ENCODE peak calls at places on chromosome 1, in four cellular contexts. One of them, this sample, is unnamed.
A peak's percentile ranks its signal among the peaks of the same experiment; 100 is the strongest.

GRCh38 chr1:10074059-10074854 is 41.5 kb downstream of the UBE4B start:
- DNase-seq in GM12878: peak; percentile 40
- DNase-seq in HepG2: no peak
- DNase-seq in K562: no peak
- DNase-seq in this sample: no peak

GRCh38 chr1:201480231-201481003 is 11.4 kb upstream of the PHLDA3 start:
- DNase-seq in GM12878: no peak
- DNase-seq in HepG2: peak; percentile 71
- DNase-seq in K562: peak; percentile 93
- DNase-seq in this sample: peak; percentile 91

GRCh38 chr1:241834733-241835377 is 13.1 kb upstream of the EXO1 start:
- DNase-seq in GM12878: no peak
- DNase-seq in HepG2: peak; percentile 28
- DNase-seq in K562: no peak
- DNase-seq in this sample: no peak

GRCh38 chr1:116497660-116498059 is 73.2 kb downstream of the CD58 start:
- DNase-seq in GM12878: no peak
- DNase-seq in K562: peak; percentile 37
- DNase-seq in HepG2: no peak
- DNase-seq in this sample: no peak

GRCh38 chr1:246971322-246971721 is 36.5 kb downstream of the ZNF695 start:
- DNase-seq in K562: no peak
- DNase-seq in HepG2: peak; percentile 23
- DNase-seq in GM12878: no peak
- DNase-seq in this sample: peak; percentile 65

GRCh38 chr1:23103001-23103879 is 65.4 kb downstream of the LUZP1 start:
- DNase-seq in GM12878: no peak
- DNase-seq in HepG2: no peak
- DNase-seq in K562: peak; percentile 47
- DNase-seq in this sample: no peak

GRCh38 chr1:164559342-164560070 is 522 bp downstream of the PBX1 start:
- DNase-seq in GM12878: no peak
- DNase-seq in K562: no peak
- DNase-seq in HepG2: peak; percentile 3
- DNase-seq in this sample: peak; percentile 58

GRCh38 chr1:116273042-116273783 is 99.8 kb upstream of the ATP1A1 start:
- DNase-seq in HepG2: peak; percentile 60
- DNase-seq in K562: no peak
- DNase-seq in GM12878: no peak
- DNase-seq in this sample: no peak

GRCh38 chr1:211126622-211127021 is 7.3 kb downstream of the KCNH1 start:
- DNase-seq in GM12878: no peak
- DNase-seq in HepG2: no peak
- DNase-seq in K562: no peak
- DNase-seq in this sample: no peak

GRCh38 chr1:169786974-169787373 is 7.7 kb downstream of the METTL18 start:
- DNase-seq in GM12878: no peak
- DNase-seq in HepG2: no peak
- DNase-seq in K562: no peak
- DNase-seq in this sample: no peak

GRCh38 chr1:247392088-247392487 is 23.9 kb upstream of the NLRP3 start:
- DNase-seq in HepG2: no peak
- DNase-seq in GM12878: no peak
- DNase-seq in K562: no peak
- DNase-seq in this sample: no peak

GRCh38 chr1:216815239-216815955 is 92.2 kb upstream of the ESRRG start:
- DNase-seq in K562: no peak
- DNase-seq in GM12878: no peak
- DNase-seq in HepG2: no peak
- DNase-seq in this sample: no peak

GRCh38 chr1:195173753-195174152 is 1434.5 kb downstream of the KCNT2 start:
- DNase-seq in K562: no peak
- DNase-seq in HepG2: no peak
- DNase-seq in GM12878: no peak
- DNase-seq in this sample: no peak
- TF ChIP-seq CTCF in K562: no peak
- TF ChIP-seq CTCF in HepG2: no peak
- TF ChIP-seq CTCF in GM12878: peak; percentile 22
- TF ChIP-seq CTCF in this sample: no peak

GRCh38 chr1:156571261-156571958 is 955 bp downstream of the IQGAP3 start:
- DNase-seq in K562: no peak
- DNase-seq in HepG2: no peak
- DNase-seq in GM12878: no peak
- DNase-seq in this sample: no peak
- TF ChIP-seq CREM in K562: no peak
- TF ChIP-seq CREM in HepG2: no peak
- TF ChIP-seq CREM in GM12878: no peak
- TF ChIP-seq CREM in this sample: no peak

DNA sequence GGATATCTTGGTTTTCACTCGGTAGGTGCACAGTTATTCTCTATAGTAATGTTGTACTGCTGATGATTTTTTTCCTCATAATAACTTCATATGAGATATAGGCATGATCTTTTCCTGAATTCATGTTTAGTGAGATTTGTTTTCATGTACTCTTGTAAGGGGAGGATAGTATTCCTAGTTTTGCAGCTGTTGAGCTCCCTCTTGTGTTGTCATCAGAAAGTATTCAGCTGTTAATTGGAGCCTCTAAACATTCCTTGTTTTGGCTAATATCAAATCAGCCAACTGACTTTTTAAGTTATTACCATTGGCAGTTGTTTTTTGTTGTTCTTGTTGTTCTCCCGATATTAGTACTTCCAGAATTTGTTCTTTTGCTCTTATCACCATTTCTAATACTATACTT is 24.4 kb downstream of the OR10R2 start:
- DNase-seq in K562: no peak
- DNase-seq in GM12878: no peak
- DNase-seq in HepG2: no peak
- DNase-seq in this sample: no peak
- TF ChIP-seq CTCF in K562: peak; percentile 43
- TF ChIP-seq CTCF in GM12878: peak; percentile 47
- TF ChIP-seq CTCF in HepG2: no peak
- TF ChIP-seq CTCF in this sample: peak; percentile 17

DNA sequence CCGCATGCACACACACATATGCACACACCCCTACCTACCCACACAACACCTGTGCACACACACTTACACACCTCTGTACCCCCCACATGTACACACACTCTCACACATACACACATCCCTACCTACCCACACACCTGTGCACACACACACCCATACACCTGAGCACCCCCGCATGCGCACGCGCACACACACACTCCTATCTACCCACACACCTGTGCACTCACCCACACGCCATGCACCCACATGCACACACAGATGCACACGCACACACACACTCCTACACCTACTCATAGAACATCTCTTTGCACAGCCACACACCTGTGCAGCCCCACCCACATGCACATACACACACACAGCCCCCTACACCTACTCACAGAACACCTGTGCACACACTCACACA is 15.5 kb upstream of the PADI2 start:
- DNase-seq in K562: no peak
- DNase-seq in HepG2: no peak
- DNase-seq in GM12878: no peak
- DNase-seq in this sample: no peak
- TF ChIP-seq CREM in K562: no peak
- TF ChIP-seq CREM in HepG2: no peak
- TF ChIP-seq CREM in GM12878: no peak
- TF ChIP-seq CREM in this sample: no peak

DNA sequence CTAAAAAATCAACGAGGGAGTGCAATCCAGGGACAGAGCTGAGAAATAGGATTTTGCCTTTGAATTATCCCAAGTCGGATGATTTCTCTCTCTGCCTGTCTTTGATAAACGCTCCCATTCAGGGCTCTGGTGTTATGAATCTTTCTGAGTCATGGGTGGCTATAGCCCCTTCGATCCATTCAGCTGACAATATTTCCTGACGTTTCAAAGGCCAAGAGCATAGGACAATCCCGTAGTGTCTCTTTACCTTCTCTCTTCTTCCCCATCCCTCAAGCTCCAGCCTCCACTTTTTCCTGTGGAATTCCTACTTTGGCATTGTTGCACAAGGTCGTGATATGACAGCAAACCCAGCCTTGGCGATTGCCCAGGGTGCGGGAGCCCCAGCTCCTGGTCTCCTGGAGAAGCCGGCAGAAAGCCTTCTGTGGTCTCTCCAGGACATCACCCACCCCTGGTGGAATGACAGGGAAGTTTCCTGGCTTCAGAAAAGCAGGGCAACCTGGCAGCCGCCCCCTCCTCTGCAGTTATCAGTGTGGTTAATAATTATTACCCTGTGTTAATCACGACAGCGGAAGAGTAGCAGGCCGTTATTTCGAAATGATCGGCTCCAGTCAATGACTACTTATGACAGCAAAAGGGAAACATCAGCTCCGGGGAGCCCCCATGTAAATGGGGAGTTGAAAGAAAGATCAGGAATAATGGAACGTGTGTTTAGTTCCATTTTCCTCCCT is 8.1 kb upstream of the PLXNA2 start:
- DNase-seq in K562: peak; percentile 59
- DNase-seq in HepG2: peak; percentile 52
- DNase-seq in GM12878: no peak
- DNase-seq in this sample: peak; percentile 31
- TF ChIP-seq CTCF in K562: peak; percentile 55
- TF ChIP-seq CTCF in HepG2: peak; percentile 51
- TF ChIP-seq CTCF in GM12878: no peak
- TF ChIP-seq CTCF in this sample: no peak

GRCh38 chr1:20086800-20087199 is 16.8 kb downstream of the PLA2G5 start:
- DNase-seq in GM12878: no peak
- DNase-seq in K562: no peak
- DNase-seq in HepG2: no peak
- DNase-seq in this sample: no peak

GRCh38 chr1:20090641-20091040 is 20.6 kb downstream of the PLA2G5 start:
- DNase-seq in GM12878: no peak
- DNase-seq in HepG2: no peak
- DNase-seq in K562: no peak
- DNase-seq in this sample: no peak

GRCh38 chr1:20090119-20090518 is 20.1 kb downstream of the PLA2G5 start:
- DNase-seq in GM12878: no peak
- DNase-seq in HepG2: no peak
- DNase-seq in K562: no peak
- DNase-seq in this sample: no peak

GRCh38 chr1:20089328-20090077 is 19.5 kb downstream of the PLA2G5 start:
- DNase-seq in GM12878: no peak
- DNase-seq in HepG2: no peak
- DNase-seq in K562: peak; percentile 39
- DNase-seq in this sample: peak; percentile 60

GRCh38 chr1:20087668-20088067 is 17.7 kb downstream of the PLA2G5 start:
- DNase-seq in K562: peak; percentile 60
- DNase-seq in GM12878: no peak
- DNase-seq in HepG2: no peak
- DNase-seq in this sample: peak; percentile 15
- TF ChIP-seq CREM in K562: no peak
- TF ChIP-seq CREM in GM12878: no peak
- TF ChIP-seq CREM in HepG2: no peak
- TF ChIP-seq CREM in this sample: no peak

DNA sequence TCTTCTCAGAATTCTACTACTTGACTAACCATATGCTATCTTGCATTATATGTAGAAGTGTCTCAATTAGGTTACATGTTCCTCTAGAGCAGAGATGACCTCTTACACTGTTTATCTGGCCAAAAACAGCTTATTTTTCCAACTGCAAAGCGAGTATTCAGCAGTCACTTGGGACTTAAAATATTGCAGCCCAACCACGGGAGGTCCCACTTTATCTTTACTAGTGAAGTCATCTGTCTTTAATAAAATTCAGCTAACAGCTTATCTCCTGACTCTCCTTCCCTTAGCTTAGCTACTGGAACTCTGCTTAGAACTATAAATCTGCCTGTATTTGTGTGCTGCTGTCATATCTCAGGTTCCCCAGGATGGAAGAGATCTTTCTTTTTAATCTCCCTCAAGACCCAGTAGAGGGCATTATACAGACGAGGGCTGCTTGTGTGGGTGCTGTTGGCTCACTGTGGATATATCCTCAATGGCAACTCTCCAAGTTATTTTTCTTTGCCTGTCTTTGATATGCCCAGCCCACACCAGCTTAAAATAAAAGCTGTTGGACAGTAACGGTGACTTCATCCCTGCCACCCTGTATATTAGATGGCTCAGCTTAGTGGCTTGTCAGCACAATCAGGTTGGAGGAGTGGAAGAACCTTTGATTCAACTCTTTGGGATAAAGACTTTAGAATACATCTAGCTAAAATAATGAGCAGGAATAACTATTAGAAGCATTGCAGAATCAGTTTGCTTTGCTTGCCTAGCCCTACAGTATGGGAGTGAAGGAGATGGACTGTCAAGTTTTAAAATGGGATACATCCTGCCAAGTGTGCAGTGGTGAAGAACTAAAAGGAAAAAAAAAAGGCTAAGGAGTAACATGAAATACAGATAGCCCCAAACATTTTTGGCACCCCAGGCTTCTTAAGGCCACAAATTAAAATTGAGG is 9.6 kb downstream of the ENSA start:
- DNase-seq in GM12878: no peak
- DNase-seq in HepG2: no peak
- DNase-seq in K562: no peak
- DNase-seq in this sample: no peak
- TF ChIP-seq CTCF in GM12878: peak; percentile 14
- TF ChIP-seq CTCF in HepG2: peak; percentile 11
- TF ChIP-seq CTCF in K562: peak; percentile 63
- TF ChIP-seq CTCF in this sample: no peak

This sample was measured in WTC11.